ENCODE peak calls at places on chromosome 19, in five cellular contexts. D, Q, M, N and K are unnamed samples.

GRCh38 chr19:50460161-50460765 is 16.0 kb upstream of the EMC10 start:
- DNase-seq in D (no peak), Q (no peak), M (peak; percentile 85), N (no peak), K (no peak)

GRCh38 chr19:18488403-18488723 is 33.5 kb downstream of the ELL start:
- DNase-seq in D (no peak), Q (no peak), M (no peak), N (no peak), K (no peak)

GRCh38 chr19:27776020-27776419 is 1436.9 kb downstream of the UQCRFS1 start:
- DNase-seq in D (no peak), Q (no peak), M (peak; percentile 37), N (no peak), K (no peak)

GRCh38 chr19:8308891-8309291 is 733 bp upstream of the CD320 start:
- DNase-seq in D (no peak), Q (peak; percentile 13), M (no peak), N (no peak), K (peak; percentile 26)

GRCh38 chr19:47444388-47444821 is 25.1 kb upstream of the MEIS3 start:
- DNase-seq in D (no peak), Q (no peak), M (no peak), N (no peak), K (no peak)

GRCh38 chr19:401836-402535 is 7.0 kb downstream of the C2CD4C start:
- DNase-seq in D (no peak), Q (peak; percentile 9), M (no peak), N (no peak), K (no peak)

GRCh38 chr19:54173951-54174817 is 1.2 kb upstream of the TMC4 start:
- DNase-seq in D (no peak), Q (no peak), M (no peak), N (no peak), K (no peak)

GRCh38 chr19:55493052-55493649 is 4.9 kb downstream of the SSC5D start:
- DNase-seq in D (no peak), Q (no peak), M (no peak), N (no peak), K (no peak)

GRCh38 chr19:51099070-51099382 is 9.2 kb downstream of the CTU1 start:
- DNase-seq in D (no peak), Q (no peak), M (no peak), N (no peak), K (no peak)

GRCh38 chr19:46181386-46181774 is 33.3 kb downstream of the IGFL2 start:
- DNase-seq in D (no peak), Q (no peak), M (no peak), N (no peak), K (no peak)

GRCh38 chr19:17420267-17420924 is 549 bp downstream of the MVB12A start:
- DNase-seq in D (no peak), Q (no peak), M (peak; percentile 28), N (no peak), K (peak; percentile 65)

GRCh38 chr19:47493378-47494210 is 9.6 kb upstream of the KPTN start:
- DNase-seq in D (no peak), Q (no peak), M (no peak), N (no peak), K (no peak)

GRCh38 chr19:3201072-3201700 is 15.5 kb downstream of the NCLN start:
- DNase-seq in D (no peak), Q (no peak), M (no peak), N (no peak), K (peak; percentile 44)

GRCh38 chr19:15101479-15102082 is 5.6 kb upstream of the SYDE1 start:
- DNase-seq in D (no peak), Q (no peak), M (peak; percentile 44), N (no peak), K (no peak)

GRCh38 chr19:55172741-55173140 is 6.3 kb upstream of the DNAAF3 start:
- DNase-seq in D (no peak), Q (no peak), M (no peak), N (no peak), K (no peak)

GRCh38 chr19:13861392-13861713 is 15.6 kb upstream of the NANOS3 start:
- DNase-seq in D (no peak), Q (no peak), M (no peak), N (no peak), K (no peak)
- H3K4me3 ChIP-seq in D (peak overlapping the region; percentile 42), Q (peak overlapping the region; percentile 34), M (no peak overlapping the region), N (peak overlapping the region; percentile 43), K (peak overlapping the region; percentile 42)

DNA sequence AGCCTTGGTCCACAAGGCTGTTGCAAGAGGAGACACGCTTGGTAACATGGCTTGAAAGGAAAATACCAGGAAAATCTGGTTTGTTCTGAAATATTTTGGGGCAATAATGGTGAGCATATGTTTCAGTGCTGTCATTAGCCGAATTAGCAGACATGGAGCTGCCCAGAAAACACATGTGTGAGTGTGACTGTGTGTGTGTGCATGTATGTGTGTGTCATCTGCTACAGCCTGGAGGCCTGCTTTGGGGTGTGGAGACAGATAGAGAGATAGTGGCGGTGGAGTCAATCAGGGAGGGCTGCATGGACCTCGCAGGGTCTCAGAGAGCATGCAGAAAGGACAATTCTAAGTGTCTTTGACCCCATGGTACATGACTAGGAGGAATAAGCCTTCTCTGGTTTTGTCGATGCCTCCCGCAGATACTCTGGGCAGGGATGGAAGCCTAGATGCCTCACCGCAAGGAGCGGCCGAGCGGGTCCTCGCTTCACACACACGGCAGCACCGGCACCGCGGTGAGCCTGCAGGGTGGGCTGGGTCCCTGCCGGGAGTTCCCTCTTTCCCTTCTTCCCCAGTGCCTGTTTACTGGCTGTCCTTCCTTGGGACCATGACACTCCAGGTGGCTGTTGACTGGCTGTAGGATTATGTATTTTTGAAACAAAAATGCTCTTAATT is 3.5 kb downstream of the KCTD15 start:
- DNase-seq in D (no peak), Q (no peak), M (no peak), N (no peak), K (no peak)
- H3K4me3 ChIP-seq in D (no peak overlapping the region), Q (no peak overlapping the region), M (no peak overlapping the region), N (no peak overlapping the region), K (no peak overlapping the region)

GRCh38 chr19:10418281-10419199 is 1.8 kb upstream of the PDE4A start:
- DNase-seq in D (no peak), Q (no peak), M (peak; percentile 75), N (no peak), K (no peak)

GRCh38 chr19:10419200-10419645 is 1.1 kb upstream of the PDE4A start:
- DNase-seq in D (no peak), Q (no peak), M (no peak), N (no peak), K (no peak)

GRCh38 chr19:10416083-10416379 is 4.3 kb upstream of the PDE4A start:
- DNase-seq in D (no peak), Q (no peak), M (no peak), N (no peak), K (no peak)

GRCh38 chr19:10417598-10418280 is 2.6 kb upstream of the PDE4A start:
- DNase-seq in D (no peak), Q (no peak), M (peak; percentile 58), N (no peak), K (no peak)

GRCh38 chr19:10416380-10417257 is 3.7 kb upstream of the PDE4A start:
- DNase-seq in D (no peak), Q (peak; percentile 93), M (peak; percentile 97), N (no peak), K (peak; percentile 89)
- H3K4me3 ChIP-seq in D (peak overlapping the region; percentile 54), Q (peak overlapping the region; percentile 49), M (peak overlapping the region; percentile 76), N (peak overlapping the region; percentile 49), K (peak overlapping the region; percentile 41)

DNA sequence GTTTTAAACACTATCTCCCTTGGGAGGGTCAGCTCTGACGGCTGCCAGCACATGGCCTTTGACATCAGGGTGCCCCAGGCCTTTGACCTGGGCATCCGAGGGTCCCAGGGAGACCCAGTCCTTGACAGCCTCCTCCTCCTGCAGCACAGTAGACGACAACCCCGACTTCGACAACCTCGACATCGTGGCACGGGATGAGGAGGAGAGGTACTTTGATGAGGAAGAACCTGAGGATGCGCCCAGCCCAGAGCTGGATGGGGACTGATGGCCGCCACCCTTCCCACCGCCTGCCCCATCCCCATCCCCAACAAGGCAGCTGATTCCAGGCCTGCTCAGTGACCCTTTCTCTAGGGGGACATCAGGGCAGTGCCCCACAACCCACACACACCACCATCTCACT is 12.5 kb downstream of the CCDC97 start:
- DNase-seq in D (no peak), Q (no peak), M (no peak), N (no peak), K (peak; percentile 44)
- H3K4me3 ChIP-seq in D (no peak overlapping the region), Q (no peak overlapping the region), M (no peak overlapping the region), N (no peak overlapping the region), K (no peak overlapping the region)

GRCh38 chr19:4405977-4406376 is 3.5 kb downstream of the CHAF1A start:
- DNase-seq in D (no peak), Q (no peak), M (no peak), N (no peak), K (no peak)

GRCh38 chr19:4409123-4409933 is 6.9 kb downstream of the CHAF1A start:
- DNase-seq in D (no peak), Q (no peak), M (no peak), N (no peak), K (no peak)

GRCh38 chr19:4403005-4403761 is 743 bp downstream of the CHAF1A start:
- DNase-seq in D (no peak), Q (peak; percentile 46), M (peak; percentile 37), N (no peak), K (peak; percentile 56)

GRCh38 chr19:4402171-4403004 is at the start of gene CHAF1A:
- DNase-seq in D (peak; percentile 99), Q (peak; percentile 99), M (peak; percentile 100), N (peak; percentile 100), K (peak; percentile 99)

GRCh38 chr19:4406626-4407025 is 4.2 kb downstream of the CHAF1A start:
- DNase-seq in D (no peak), Q (no peak), M (no peak), N (no peak), K (no peak)
- H3K4me3 ChIP-seq in D (no peak overlapping the region), Q (no peak overlapping the region), M (no peak overlapping the region), N (no peak overlapping the region), K (no peak overlapping the region)